ENCODE peak calls at places on chromosome 1, in four cellular contexts. X is CD4-positive, alpha-beta T cell; B is endothelial cell of umbilical vein; P is foreskin fibroblast. O is an unnamed sample.

GRCh38 chr1:201714542-201715276 is 114.2 kb upstream of the IPO9 start:
- DNase-seq in P (peak), X (no peak), B (peak), O (no peak)

GRCh38 chr1:233327938-233328660 is 575 bp downstream of the MAP3K21 start:
- DNase-seq in X (no peak), B (peak), P (no peak), O (peak)

GRCh38 chr1:236176337-236177336 is 34.3 kb downstream of the GPR137B start:
- DNase-seq in X (no peak), B (no peak), P (no peak), O (no peak)

GRCh38 chr1:93502561-93502960 is 54.6 kb downstream of the FNBP1L start:
- DNase-seq in P (no peak), B (no peak), X (no peak), O (no peak)

GRCh38 chr1:17909634-17910033 is 154.5 kb downstream of the ACTL8 start:
- DNase-seq in X (no peak), B (no peak), P (peak), O (no peak)

GRCh38 chr1:245260116-245260882 is 105.5 kb downstream of the KIF26B start:
- DNase-seq in B (no peak), X (no peak), P (no peak), O (no peak)

GRCh38 chr1:181324797-181325616 is 158.3 kb upstream of the CACNA1E start:
- DNase-seq in P (no peak), X (peak), B (no peak), O (no peak)

GRCh38 chr1:159916240-159917051 is 8.9 kb downstream of the TAGLN2 start:
- DNase-seq in B (peak), X (no peak), P (peak), O (no peak)

GRCh38 chr1:240860023-240860422 is 248.1 kb upstream of the GREM2 start:
- DNase-seq in X (no peak), B (no peak), P (no peak), O (no peak)

GRCh38 chr1:11802616-11802972 is 3.2 kb downstream of the MTHFR start:
- DNase-seq in P (no peak), X (no peak), B (peak), O (no peak)

GRCh38 chr1:32197074-32197473 is 3.3 kb upstream of the CCDC28B start:
- DNase-seq in P (no peak), B (no peak), X (no peak), O (no peak)

GRCh38 chr1:215166886-215167285 is 84.3 kb downstream of the KCNK2 start:
- DNase-seq in B (no peak), X (no peak), P (peak), O (no peak)

GRCh38 chr1:44024031-44024902 is 7.0 kb downstream of the SLC6A9 start:
- DNase-seq in B (no peak), P (no peak), X (no peak), O (no peak)

GRCh38 chr1:45437323-45437722 is 53.6 kb downstream of the TESK2 start:
- DNase-seq in X (no peak), P (no peak), B (no peak), O (no peak)

GRCh38 chr1:99650021-99650420 is 4.1 kb downstream of the PALMD start:
- DNase-seq in P (no peak), B (peak), X (no peak), O (no peak)

GRCh38 chr1:109615879-109616278 is 3.5 kb downstream of the GNAT2 start:
- DNase-seq in X (no peak), P (no peak), B (peak), O (no peak)

GRCh38 chr1:82455342-82455741 is 654.6 kb downstream of the ADGRL2 start:
- DNase-seq in P (no peak), B (no peak), X (no peak), O (no peak)

GRCh38 chr1:109947582-109948284 is 36.8 kb upstream of the AHCYL1 start:
- DNase-seq in B (peak), X (no peak), P (no peak), O (no peak)

GRCh38 chr1:36603461-36603860 is 120.7 kb upstream of the CSF3R start:
- DNase-seq in B (no peak), X (no peak), P (no peak), O (no peak)

GRCh38 chr1:194755241-194755953 is 1569.0 kb upstream of the B3GALT2 start:
- DNase-seq in X (no peak), B (no peak), P (peak), O (no peak)

GRCh38 chr1:115753830-115754229 is 14.7 kb downstream of the CASQ2 start:
- DNase-seq in X (no peak), P (no peak), B (no peak), O (no peak)

GRCh38 chr1:115717541-115717940 is 51.0 kb downstream of the CASQ2 start:
- DNase-seq in X (no peak), B (peak), P (peak), O (peak)

GRCh38 chr1:169894424-169895145 is 889 bp upstream of the SCYL3 start:
- DNase-seq in B (no peak), X (no peak), P (no peak), O (no peak)

GRCh38 chr1:21919520-21919919 is 17.6 kb downstream of the HSPG2 start:
- DNase-seq in B (peak), P (peak), X (no peak), O (no peak)

GRCh38 chr1:203440780-203441179 is 34.8 kb upstream of the PRELP start:
- DNase-seq in P (peak), X (no peak), B (peak), O (peak)

GRCh38 chr1:196738730-196739129 is 35.9 kb upstream of the CFHR3 start:
- DNase-seq in X (no peak), B (no peak), P (no peak), O (no peak)

GRCh38 chr1:237071641-237072420 is 29.8 kb downstream of the RYR2 start:
- DNase-seq in B (no peak), X (no peak), P (no peak), O (no peak)

GRCh38 chr1:206700445-206701036 is 15.8 kb downstream of the MAPKAPK2 start:
- DNase-seq in P (no peak), B (no peak), X (no peak), O (no peak)

GRCh38 chr1:62175568-62176179 is 19.0 kb upstream of the L1TD1 start:
- DNase-seq in X (peak), P (peak), B (peak), O (peak)

GRCh38 chr1:27886353-27886679 is 14.0 kb downstream of the THEMIS2 start:
- DNase-seq in X (no peak), P (no peak), B (no peak), O (peak)

GRCh38 chr1:47696911-47697441 is 259.1 kb downstream of the FOXD2 start:
- DNase-seq in X (no peak), P (no peak), B (no peak), O (no peak)

GRCh38 chr1:241048558-241048957 is 308.4 kb downstream of the RGS7 start:
- DNase-seq in X (no peak), B (no peak), P (no peak), O (no peak)

GRCh38 chr1:205071801-205072200 is 12.5 kb downstream of the TMEM81 start:
- DNase-seq in P (no peak), X (no peak), B (no peak), O (no peak)

GRCh38 chr1:155208656-155209372 is at the start of gene MTX1:
- DNase-seq in B (peak), X (peak), P (peak), O (peak)
- TF ChIP-seq CTCF in B (no peak), X (no peak), P (no peak), O (no peak)

GRCh38 chr1:178885869-178886268 is 15.0 kb upstream of the ANGPTL1 start:
- DNase-seq in X (no peak), B (no peak), P (no peak), O (peak)
- TF ChIP-seq CTCF in X (no peak), B (no peak), P (no peak), O (peak)

GRCh38 chr1:157622471-157622870 is 24.6 kb upstream of the FCRL4 start:
- DNase-seq in X (no peak), B (no peak), P (no peak), O (no peak)

GRCh38 chr1:157624471-157624870 is 26.6 kb upstream of the FCRL4 start:
- DNase-seq in B (no peak), P (no peak), X (no peak), O (no peak)

GRCh38 chr1:157628773-157629172 is 30.9 kb upstream of the FCRL4 start:
- DNase-seq in B (no peak), X (no peak), P (no peak), O (no peak)

DNA sequence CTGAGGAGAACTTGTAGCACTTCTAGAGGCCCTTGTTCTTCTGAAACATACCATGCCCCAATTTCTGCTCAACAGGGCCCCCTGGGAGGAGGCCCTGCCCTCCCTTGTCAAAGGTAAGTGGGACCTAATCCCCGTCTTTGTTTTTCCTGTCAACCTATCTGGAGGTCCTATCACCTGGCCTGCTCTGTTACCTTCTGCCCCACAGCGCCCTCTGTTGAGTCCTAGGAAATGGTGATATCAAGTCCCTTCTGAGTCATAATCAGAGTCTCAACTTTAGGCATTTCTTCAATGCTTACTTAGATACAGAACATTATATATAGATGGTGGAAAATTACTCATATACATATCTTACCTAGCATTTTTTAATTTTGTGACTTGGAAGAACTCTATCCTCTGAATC is 28.2 kb upstream of the FCRL4 start:
- DNase-seq in X (no peak), B (no peak), P (no peak), O (peak)
- TF ChIP-seq CTCF in X (no peak), B (no peak), P (no peak), O (peak)

GRCh38 chr1:162873671-162874666 is 13.0 kb upstream of the CCDC190 start:
- DNase-seq in P (peak), X (no peak), B (peak), O (no peak)
- TF ChIP-seq CTCF in P (peak), X (no peak), B (peak), O (no peak)

O was measured in GM12865.